ENCODE peak calls at places on chromosome 5, in ten cellular contexts. B, L, W, O, E, A, T, G, P and Y are unnamed samples.

GRCh38 chr5:56145511-56145910 is 87.6 kb downstream of the ANKRD55 start:
- DNase-seq in B (no peak), L (no peak), W (no peak), O (no peak), E (no peak), A (no peak), T (no peak), G (no peak), P (no peak), Y (no peak)

GRCh38 chr5:159824188-159825153 is 91.8 kb upstream of the ADRA1B start:
- DNase-seq in B (no peak), L (no peak), W (no peak), O (no peak), E (no peak), A (no peak), T (no peak), G (no peak), P (no peak), Y (no peak)

GRCh38 chr5:54873696-54874095 is 111.7 kb downstream of the ESM1 start:
- DNase-seq in B (no peak), L (no peak), W (no peak), O (no peak), E (no peak), A (no peak), T (no peak), G (no peak), P (no peak), Y (peak)

GRCh38 chr5:137753227-137753985 is 757 bp downstream of the HNRNPA0 start:
- DNase-seq in B (peak), L (peak), W (peak), O (peak), E (peak), A (peak), T (peak), G (peak), P (peak), Y (no peak)

GRCh38 chr5:52710310-52710971 is 77.3 kb upstream of the ITGA1 start:
- DNase-seq in B (no peak), L (no peak), W (no peak), O (no peak), E (no peak), A (no peak), T (no peak), G (no peak), P (no peak), Y (no peak)

GRCh38 chr5:134606726-134607125 is 25.9 kb downstream of the SAR1B start:
- DNase-seq in B (no peak), L (no peak), W (no peak), O (no peak), E (no peak), A (no peak), T (no peak), G (no peak), P (no peak), Y (no peak)

GRCh38 chr5:71810023-71810422 is 90.9 kb downstream of the CARTPT start:
- DNase-seq in B (no peak), L (no peak), W (no peak), O (no peak), E (no peak), A (no peak), T (no peak), G (no peak), P (no peak), Y (no peak)

GRCh38 chr5:1526681-1527131 is 2.9 kb upstream of the LPCAT1 start:
- DNase-seq in B (no peak), L (no peak), W (no peak), O (peak), E (peak), A (peak), T (no peak), G (no peak), P (no peak), Y (no peak)

GRCh38 chr5:106331415-106331814 is 1339.3 kb downstream of the EFNA5 start:
- DNase-seq in B (peak), L (no peak), W (no peak), O (no peak), E (no peak), A (no peak), T (no peak), G (no peak), P (no peak), Y (peak)

GRCh38 chr5:105836906-105837305 is 1833.8 kb downstream of the EFNA5 start:
- DNase-seq in B (peak), L (no peak), W (no peak), O (no peak), E (no peak), A (no peak), T (no peak), G (no peak), P (no peak), Y (peak)

GRCh38 chr5:116388564-116389258 is 185.9 kb downstream of the SEMA6A start:
- DNase-seq in B (no peak), L (peak), W (no peak), O (no peak), E (no peak), A (no peak), T (no peak), G (no peak), P (no peak), Y (no peak)

GRCh38 chr5:72760259-72760658 is 56.2 kb upstream of the TNPO1 start:
- DNase-seq in B (peak), L (no peak), W (no peak), O (no peak), E (no peak), A (no peak), T (no peak), G (no peak), P (no peak), Y (peak)

GRCh38 chr5:153533546-153533945 is 43.1 kb downstream of the GRIA1 start:
- DNase-seq in B (no peak), L (no peak), W (no peak), O (no peak), E (no peak), A (no peak), T (no peak), G (no peak), P (no peak), Y (no peak)

GRCh38 chr5:154038241-154038603 is 488 bp downstream of the FAM114A2 start:
- DNase-seq in B (peak), L (no peak), W (no peak), O (no peak), E (no peak), A (peak), T (no peak), G (no peak), P (peak), Y (no peak)

GRCh38 chr5:165457854-165458481 is 1952.5 kb downstream of the MAT2B start:
- DNase-seq in B (peak), L (peak), W (no peak), O (no peak), E (no peak), A (peak), T (no peak), G (no peak), P (peak), Y (peak)

GRCh38 chr5:79023947-79024346 is 38.8 kb upstream of the ARSB start:
- DNase-seq in B (no peak), L (no peak), W (no peak), O (no peak), E (no peak), A (no peak), T (no peak), G (no peak), P (no peak), Y (no peak)

GRCh38 chr5:43389679-43390329 is 22.4 kb downstream of the CCL28 start:
- DNase-seq in B (peak), L (peak), W (no peak), O (no peak), E (peak), A (peak), T (no peak), G (peak), P (peak), Y (peak)

GRCh38 chr5:120088831-120089230 is 375.3 kb upstream of the PRR16 start:
- DNase-seq in B (peak), L (no peak), W (no peak), O (no peak), E (no peak), A (no peak), T (no peak), G (no peak), P (no peak), Y (peak)

GRCh38 chr5:151093476-151093889 is 12.6 kb upstream of the TNIP1 start:
- DNase-seq in B (peak), L (no peak), W (no peak), O (no peak), E (no peak), A (no peak), T (no peak), G (no peak), P (no peak), Y (peak)

GRCh38 chr5:97098864-97099454 is 43.5 kb downstream of the LIX1 start:
- DNase-seq in B (peak), L (no peak), W (no peak), O (no peak), E (no peak), A (peak), T (no peak), G (no peak), P (no peak), Y (no peak)

GRCh38 chr5:37776826-37777225 is 63.0 kb downstream of the GDNF start:
- DNase-seq in B (peak), L (no peak), W (no peak), O (no peak), E (no peak), A (no peak), T (no peak), G (no peak), P (no peak), Y (peak)

GRCh38 chr5:139393497-139394122 is 1.3 kb downstream of the PROB1 start:
- DNase-seq in B (no peak), L (no peak), W (no peak), O (peak), E (no peak), A (no peak), T (no peak), G (no peak), P (no peak), Y (no peak)

GRCh38 chr5:25295067-25295466 is 650.3 kb upstream of the CDH10 start:
- DNase-seq in B (no peak), L (no peak), W (no peak), O (no peak), E (no peak), A (no peak), T (no peak), G (no peak), P (no peak), Y (no peak)

GRCh38 chr5:107840161-107840560 is 169.4 kb upstream of the EFNA5 start:
- DNase-seq in B (no peak), L (no peak), W (no peak), O (no peak), E (no peak), A (no peak), T (no peak), G (no peak), P (no peak), Y (no peak)

GRCh38 chr5:1351156-1351555 is 6.3 kb upstream of the CLPTM1L start:
- DNase-seq in B (no peak), L (no peak), W (no peak), O (no peak), E (no peak), A (no peak), T (no peak), G (no peak), P (no peak), Y (no peak)

GRCh38 chr5:13533833-13534232 is 410.7 kb downstream of the DNAH5 start:
- DNase-seq in B (no peak), L (no peak), W (no peak), O (no peak), E (no peak), A (no peak), T (no peak), G (no peak), P (no peak), Y (no peak)

GRCh38 chr5:160174290-160174689 is 55.0 kb upstream of the FABP6 start:
- DNase-seq in B (no peak), L (no peak), W (no peak), O (no peak), E (no peak), A (no peak), T (no peak), G (no peak), P (no peak), Y (no peak)

GRCh38 chr5:157665467-157666085 is 5.8 kb upstream of the C5orf52 start:
- DNase-seq in B (peak), L (no peak), W (no peak), O (no peak), E (no peak), A (no peak), T (no peak), G (no peak), P (no peak), Y (peak)

GRCh38 chr5:170579623-170580022 is 75.8 kb downstream of the KCNIP1 start:
- DNase-seq in B (no peak), L (no peak), W (no peak), O (no peak), E (no peak), A (no peak), T (no peak), G (no peak), P (no peak), Y (no peak)

GRCh38 chr5:154228696-154229095 is 38.2 kb downstream of the GALNT10 start:
- DNase-seq in B (no peak), L (no peak), W (no peak), O (no peak), E (no peak), A (no peak), T (no peak), G (no peak), P (no peak), Y (no peak)

GRCh38 chr5:163585206-163585605 is 79.8 kb downstream of the MAT2B start:
- DNase-seq in B (peak), L (no peak), W (no peak), O (no peak), E (no peak), A (no peak), T (no peak), G (no peak), P (no peak), Y (peak)

GRCh38 chr5:80866372-80866771 is 93.8 kb upstream of the RASGRF2 start:
- DNase-seq in B (no peak), L (no peak), W (no peak), O (no peak), E (no peak), A (no peak), T (no peak), G (no peak), P (no peak), Y (no peak)

GRCh38 chr5:114953559-114953958 is 216.1 kb downstream of the TRIM36 start:
- DNase-seq in B (no peak), L (no peak), W (no peak), O (no peak), E (no peak), A (peak), T (no peak), G (no peak), P (no peak), Y (no peak)

GRCh38 chr5:83711982-83712601 is 8.6 kb downstream of the HAPLN1 start:
- DNase-seq in B (peak), L (peak), W (no peak), O (no peak), E (no peak), A (peak), T (no peak), G (peak), P (peak), Y (peak)

GRCh38 chr5:18305288-18305899 is 671.1 kb downstream of the TAF11L14 start:
- DNase-seq in B (peak), L (peak), W (no peak), O (no peak), E (peak), A (peak), T (no peak), G (peak), P (no peak), Y (peak)

GRCh38 chr5:151825445-151825844 is 53.7 kb downstream of the G3BP1 start:
- DNase-seq in B (peak), L (peak), W (peak), O (no peak), E (peak), A (peak), T (no peak), G (peak), P (peak), Y (peak)

GRCh38 chr5:97629281-97629680 is 446.2 kb upstream of the RIOK2 start:
- DNase-seq in B (peak), L (no peak), W (peak), O (no peak), E (no peak), A (no peak), T (peak), G (no peak), P (peak), Y (peak)

GRCh38 chr5:6488021-6488420 is 39.4 kb downstream of the UBE2QL1 start:
- DNase-seq in B (no peak), L (no peak), W (no peak), O (no peak), E (no peak), A (no peak), T (no peak), G (no peak), P (no peak), Y (no peak)

GRCh38 chr5:74240783-74241750 is 399.5 kb downstream of the ENC1 start:
- DNase-seq in B (no peak), L (no peak), W (no peak), O (no peak), E (no peak), A (no peak), T (no peak), G (no peak), P (peak), Y (peak)
- TF ChIP-seq CTCF in B (no peak), L (no peak), W (no peak), O (no peak), E (no peak), A (no peak), T (no peak), G (no peak), P (peak), Y (no peak)

GRCh38 chr5:32069396-32069795 is 104.7 kb downstream of the GOLPH3 start:
- DNase-seq in B (no peak), L (no peak), W (no peak), O (no peak), E (no peak), A (no peak), T (no peak), G (no peak), P (no peak), Y (no peak)
- TF ChIP-seq CTCF in B (no peak), L (no peak), W (no peak), O (no peak), E (no peak), A (no peak), T (no peak), G (no peak), P (no peak), Y (no peak)

GRCh38 chr5:143511736-143512135 is 108.2 kb upstream of the NR3C1 start:
- DNase-seq in B (no peak), L (no peak), W (no peak), O (no peak), E (no peak), A (no peak), T (no peak), G (no peak), P (no peak), Y (peak)

GRCh38 chr5:143505354-143505753 is 101.9 kb upstream of the NR3C1 start:
- DNase-seq in B (no peak), L (no peak), W (no peak), O (no peak), E (no peak), A (no peak), T (no peak), G (no peak), P (no peak), Y (no peak)

GRCh38 chr5:143509758-143510221 is 106.3 kb upstream of the NR3C1 start:
- DNase-seq in B (no peak), L (no peak), W (no peak), O (no peak), E (no peak), A (no peak), T (no peak), G (no peak), P (no peak), Y (no peak)

GRCh38 chr5:143505934-143506333 is 102.4 kb upstream of the NR3C1 start:
- DNase-seq in B (no peak), L (no peak), W (no peak), O (no peak), E (no peak), A (no peak), T (no peak), G (no peak), P (no peak), Y (no peak)

DNA sequence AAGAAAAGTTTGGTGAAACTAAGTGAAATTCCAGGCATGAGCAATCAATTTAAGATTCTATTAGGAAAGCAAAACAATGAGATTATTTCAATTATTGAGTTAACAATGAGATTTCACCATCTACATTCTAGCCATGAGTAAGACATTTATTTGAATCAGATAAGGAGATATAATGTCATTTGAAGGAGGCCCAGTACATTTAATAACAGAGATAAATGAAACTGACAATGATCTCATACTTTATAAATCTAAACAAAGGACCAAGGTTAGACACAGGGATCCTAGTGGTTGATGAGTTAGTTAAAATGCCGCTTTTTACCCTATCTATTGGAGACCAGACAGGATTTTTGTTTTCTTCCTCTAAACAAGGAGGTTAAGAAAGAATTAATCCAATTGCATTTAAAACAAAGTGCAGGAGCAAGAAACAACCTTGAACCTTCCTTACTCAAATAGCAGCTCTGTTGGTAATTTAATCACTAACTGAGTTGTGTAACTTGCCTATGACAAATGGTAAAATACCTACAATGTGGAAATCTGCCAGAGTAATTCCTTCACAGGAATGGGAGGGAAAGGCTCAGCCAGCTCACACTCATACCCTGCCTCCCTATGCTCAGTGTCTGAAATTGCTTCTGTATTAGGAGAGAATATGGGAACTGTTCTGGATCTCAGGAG is 103.5 kb upstream of the NR3C1 start:
- DNase-seq in B (peak), L (no peak), W (no peak), O (no peak), E (no peak), A (no peak), T (no peak), G (no peak), P (peak), Y (peak)
- TF ChIP-seq CTCF in B (peak), L (no peak), W (no peak), O (peak), E (no peak), A (no peak), T (no peak), G (no peak), P (peak), Y (peak)

DNA sequence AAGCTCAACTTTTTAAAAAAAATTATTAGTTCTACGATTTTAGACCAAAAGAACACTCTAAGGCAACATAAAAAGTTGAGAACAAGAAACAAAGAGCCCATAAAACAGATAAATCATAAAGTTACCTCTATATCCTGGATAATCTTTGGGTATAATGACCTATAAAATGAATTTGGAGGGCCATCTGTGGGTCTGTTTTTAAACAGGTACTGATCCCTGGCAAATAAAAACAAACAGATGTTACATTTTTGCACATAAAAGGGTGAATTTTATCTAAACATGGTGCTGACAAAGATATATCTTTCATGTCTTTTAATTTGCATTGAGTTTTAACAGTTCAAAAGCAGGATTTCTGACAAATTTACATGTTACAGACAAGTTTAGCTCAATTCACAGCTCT is 107.6 kb downstream of the FBXW11 start:
- DNase-seq in B (no peak), L (no peak), W (no peak), O (no peak), E (no peak), A (no peak), T (no peak), G (no peak), P (no peak), Y (no peak)
- TF ChIP-seq CTCF in B (no peak), L (no peak), W (no peak), O (no peak), E (no peak), A (no peak), T (no peak), G (no peak), P (no peak), Y (no peak)

DNA sequence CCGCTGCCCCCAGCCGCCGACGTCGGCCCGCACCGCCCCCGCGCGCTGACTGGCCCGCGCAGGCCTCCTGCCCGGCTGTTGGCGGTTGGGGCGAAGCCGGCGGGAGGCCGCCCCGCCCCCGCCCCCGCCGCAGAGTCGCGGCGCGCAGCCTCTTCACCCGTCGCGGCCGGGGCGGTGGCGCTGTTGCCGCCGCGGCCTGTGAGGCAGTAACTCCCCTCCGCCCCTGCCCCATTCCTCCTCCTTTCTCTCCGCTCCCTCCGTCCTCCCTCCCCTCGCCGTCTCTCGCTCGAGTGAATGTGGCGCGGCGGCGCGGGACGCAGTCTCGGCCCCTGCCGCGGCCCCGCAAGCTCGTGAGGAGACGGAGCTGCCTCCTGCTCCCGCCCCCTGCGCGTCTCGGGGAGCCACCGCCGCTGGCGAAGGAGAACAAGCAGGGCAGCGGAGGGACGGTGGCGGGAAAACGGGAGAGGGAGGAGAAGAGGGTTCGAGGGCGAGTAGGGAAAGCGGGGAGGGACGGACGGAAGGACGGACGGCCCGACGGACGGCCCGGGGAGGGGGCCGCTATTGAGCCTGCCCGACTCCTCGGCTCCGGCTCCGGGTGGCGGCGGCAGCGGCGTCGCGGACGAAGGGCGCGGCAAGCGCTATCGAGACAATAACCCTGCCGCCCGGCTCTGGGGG is 637 bp upstream of the ERBIN start:
- DNase-seq in B (peak), L (peak), W (peak), O (peak), E (peak), A (peak), T (peak), G (peak), P (peak), Y (peak)
- TF ChIP-seq CTCF in B (peak), L (no peak), W (peak), O (peak), E (no peak), A (peak), T (no peak), G (peak), P (peak), Y (peak)